ENCODE peak calls at places on chromosome 19, in five cellular contexts. T, N, P, R and Z are unnamed samples.

GRCh38 chr19:49103331-49104085 is 10.7 kb upstream of the LIN7B start:
- DNase-seq in T (no peak), N (no peak), P (no peak), R (no peak), Z (no peak)

GRCh38 chr19:3783660-3784584 is 2.3 kb downstream of the MATK start:
- DNase-seq in T (peak), N (no peak), P (no peak), R (no peak), Z (no peak)

GRCh38 chr19:2607712-2608601 is 94.5 kb downstream of the GNG7 start:
- DNase-seq in T (no peak), N (peak), P (no peak), R (no peak), Z (no peak)

GRCh38 chr19:15299568-15300409 is 32.5 kb downstream of the BRD4 start:
- DNase-seq in T (no peak), N (no peak), P (no peak), R (peak), Z (peak)

GRCh38 chr19:46911456-46911855 is 50.7 kb downstream of the ARHGAP35 start:
- DNase-seq in T (no peak), N (no peak), P (no peak), R (peak), Z (no peak)

GRCh38 chr19:50315773-50316448 is 13.3 kb downstream of the KCNC3 start:
- DNase-seq in T (no peak), N (no peak), P (no peak), R (no peak), Z (peak)

GRCh38 chr19:51024924-51025323 is 1.5 kb downstream of the KLK11 start:
- DNase-seq in T (no peak), N (no peak), P (no peak), R (no peak), Z (no peak)

GRCh38 chr19:15337202-15337601 is 4.9 kb upstream of the BRD4 start:
- DNase-seq in T (peak), N (no peak), P (no peak), R (peak), Z (peak)

GRCh38 chr19:1469936-1470863 is 8.8 kb downstream of the C19orf25 start:
- DNase-seq in T (peak), N (peak), P (no peak), R (peak), Z (no peak)

GRCh38 chr19:42246143-42246868 is 3.9 kb upstream of the GSK3A start:
- DNase-seq in T (peak), N (no peak), P (peak), R (peak), Z (peak)

GRCh38 chr19:50003810-50004419 is 21.3 kb downstream of the VRK3 start:
- DNase-seq in T (peak), N (no peak), P (peak), R (peak), Z (peak)

GRCh38 chr19:49150106-49150943 is 4.9 kb downstream of the HRC start:
- DNase-seq in T (peak), N (peak), P (peak), R (peak), Z (peak)

GRCh38 chr19:1853295-1854031 is 5.2 kb upstream of the REXO1 start:
- DNase-seq in T (peak), N (peak), P (peak), R (peak), Z (peak)

GRCh38 chr19:42193706-42194105 is 23.8 kb downstream of the DEDD2 start:
- DNase-seq in T (peak), N (no peak), P (no peak), R (no peak), Z (no peak)

GRCh38 chr19:55188620-55189019 is 8.5 kb upstream of the SYT5 start:
- DNase-seq in T (no peak), N (no peak), P (no peak), R (no peak), Z (no peak)

GRCh38 chr19:15445807-15446376 is 3.9 kb downstream of the WIZ start:
- DNase-seq in T (no peak), N (no peak), P (peak), R (no peak), Z (no peak)

GRCh38 chr19:54420383-54421168 is 5.3 kb downstream of the TTYH1 start:
- DNase-seq in T (no peak), N (no peak), P (no peak), R (no peak), Z (no peak)

GRCh38 chr19:10019246-10019645 is 6.0 kb downstream of the RDH8 start:
- DNase-seq in T (no peak), N (no peak), P (no peak), R (no peak), Z (peak)

GRCh38 chr19:30896551-30896950 is 452.7 kb downstream of the TSHZ3 start:
- DNase-seq in T (no peak), N (no peak), P (no peak), R (no peak), Z (no peak)

GRCh38 chr19:8209111-8209964 is at the start of gene CERS4:
- DNase-seq in T (peak), N (peak), P (peak), R (no peak), Z (no peak)

GRCh38 chr19:7870571-7871279 is 3.5 kb downstream of the PRR36 start:
- DNase-seq in T (peak), N (no peak), P (no peak), R (no peak), Z (peak)

GRCh38 chr19:17220207-17220758 is 5.1 kb downstream of the USE1 start:
- DNase-seq in T (peak), N (no peak), P (peak), R (peak), Z (no peak)

GRCh38 chr19:5534787-5535586 is 32.8 kb downstream of the TINCR start:
- DNase-seq in T (peak), N (no peak), P (no peak), R (no peak), Z (no peak)
- TF ChIP-seq CTCF in T (peak), N (no peak), P (no peak), R (peak), Z (peak)

GRCh38 chr19:40398417-40399056 is 8.6 kb upstream of the HIPK4 start:
- DNase-seq in T (no peak), N (no peak), P (no peak), R (no peak), Z (no peak)

GRCh38 chr19:40400521-40400920 is 10.5 kb upstream of the HIPK4 start:
- DNase-seq in T (no peak), N (no peak), P (no peak), R (peak), Z (no peak)

GRCh38 chr19:40407714-40408600 is 5.2 kb downstream of the PRX start:
- DNase-seq in T (no peak), N (no peak), P (no peak), R (no peak), Z (no peak)

GRCh38 chr19:40397568-40397906 is 7.6 kb upstream of the HIPK4 start:
- DNase-seq in T (no peak), N (no peak), P (no peak), R (no peak), Z (no peak)

DNA sequence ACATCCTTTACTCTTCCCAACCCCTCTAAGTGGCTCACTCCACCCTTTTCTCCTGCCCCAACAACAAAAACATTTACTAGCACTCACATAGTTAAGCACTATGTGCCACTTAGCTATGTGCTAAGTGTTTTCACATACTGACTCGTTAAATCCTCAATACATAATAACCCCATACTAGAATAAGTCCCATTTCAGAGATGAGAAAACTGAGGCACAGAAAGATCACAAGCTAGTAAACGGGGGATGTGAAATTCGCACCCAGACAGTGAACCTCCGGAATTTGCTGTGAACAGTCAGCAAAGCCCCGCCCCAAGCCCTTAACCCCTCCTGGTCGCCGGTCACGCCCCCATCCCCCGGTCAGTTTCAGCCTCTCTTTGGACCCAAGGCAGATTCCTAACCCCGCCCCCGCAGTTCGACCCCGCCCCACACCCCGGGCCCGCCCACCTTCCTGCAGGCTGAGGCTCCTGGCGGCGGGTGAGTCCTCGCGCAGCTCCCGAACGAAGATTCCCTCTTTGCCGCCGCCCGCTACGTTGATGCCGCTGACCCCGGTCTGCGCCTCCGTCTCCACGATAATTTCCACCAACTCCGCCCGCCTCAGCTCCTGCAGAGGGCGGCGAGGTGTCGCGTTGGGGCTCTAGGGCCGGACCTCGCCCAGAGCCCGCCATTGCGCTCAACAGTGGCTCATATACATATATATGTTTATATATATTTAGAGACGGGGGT is 9.8 kb downstream of the PRX start:
- DNase-seq in T (peak), N (peak), P (peak), R (peak), Z (peak)
- TF ChIP-seq CTCF in T (no peak), N (no peak), P (no peak), R (no peak), Z (peak)

GRCh38 chr19:44904426-44904994 is 1.1 kb upstream of the APOE start:
- DNase-seq in T (no peak), N (no peak), P (no peak), R (no peak), Z (no peak)
- TF ChIP-seq CTCF in T (peak), N (no peak), P (no peak), R (peak), Z (peak)

DNA sequence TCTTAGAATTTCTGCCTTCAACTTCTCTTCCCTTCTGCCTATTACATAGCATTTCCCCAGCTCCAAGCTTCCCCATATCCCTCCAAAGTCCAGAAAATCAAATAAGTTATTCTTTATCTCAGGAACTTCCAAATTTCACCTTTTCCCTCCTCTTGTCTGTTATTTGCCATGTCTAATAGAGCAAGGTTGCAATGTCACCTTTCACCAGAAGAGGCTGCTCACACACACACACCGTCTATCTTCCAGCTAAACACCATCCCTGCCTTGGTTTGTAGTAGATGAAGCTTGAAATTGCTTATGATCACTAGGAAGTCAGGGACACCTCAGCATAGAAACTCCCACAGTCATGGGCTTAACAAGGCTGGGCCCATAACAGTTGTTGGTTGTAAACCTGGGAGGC is 48.4 kb downstream of the ZNRF4 start:
- DNase-seq in T (peak), N (no peak), P (no peak), R (no peak), Z (no peak)
- TF ChIP-seq CTCF in T (no peak), N (no peak), P (no peak), R (no peak), Z (peak)

GRCh38 chr19:40217027-40217810 is 965 bp downstream of the TTC9B start:
- DNase-seq in T (peak), N (no peak), P (no peak), R (no peak), Z (no peak)
- TF ChIP-seq CTCF in T (peak), N (no peak), P (peak), R (peak), Z (peak)

DNA sequence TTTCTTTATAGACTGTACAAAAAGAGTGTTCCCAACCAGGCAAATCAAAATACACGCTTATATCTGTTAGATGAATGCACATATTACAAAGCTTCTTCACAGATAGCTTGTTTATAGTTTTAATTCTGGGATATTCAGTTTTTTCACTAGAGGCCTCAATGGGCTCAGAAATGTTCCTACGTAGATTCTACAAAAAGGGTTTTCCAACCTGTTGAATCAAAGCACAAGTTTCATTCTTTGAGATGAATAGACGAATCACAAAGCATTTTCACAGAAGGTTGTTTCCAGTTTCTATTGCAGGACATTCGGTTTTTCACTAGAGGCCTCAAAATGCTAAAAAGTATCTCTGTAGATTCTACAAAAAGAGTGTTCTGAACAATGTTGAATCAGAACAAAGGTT is 1490.3 kb downstream of the UQCRFS1 start:
- DNase-seq in T (no peak), N (no peak), P (no peak), R (no peak), Z (no peak)
- TF ChIP-seq CTCF in T (no peak), N (no peak), P (no peak), R (no peak), Z (no peak)

GRCh38 chr19:58372311-58373133 is 8.3 kb downstream of the ZNF837 start:
- DNase-seq in T (peak), N (no peak), P (no peak), R (no peak), Z (no peak)
- TF ChIP-seq CTCF in T (peak), N (no peak), P (no peak), R (no peak), Z (peak)

DNA sequence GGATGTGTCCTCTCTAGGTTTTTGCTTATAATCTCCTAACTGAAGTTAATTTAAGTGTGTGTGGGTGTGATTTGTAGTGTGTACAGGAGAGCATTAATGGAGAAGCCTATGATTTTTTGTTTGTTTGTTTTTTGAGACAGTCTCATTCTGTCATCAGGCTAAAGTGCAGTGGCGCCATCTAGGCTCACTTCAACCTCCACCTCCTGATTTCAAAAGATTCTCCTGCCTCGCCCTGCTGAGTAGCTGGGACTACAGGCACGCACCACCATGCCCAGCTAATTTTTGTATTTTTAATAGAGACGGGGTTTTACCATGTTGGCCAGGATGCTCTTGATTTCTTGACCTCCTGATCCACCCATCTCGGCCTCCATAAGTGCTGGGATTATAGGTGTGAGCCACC is 20.6 kb downstream of the ZNF701 start:
- DNase-seq in T (no peak), N (no peak), P (no peak), R (no peak), Z (no peak)
- TF ChIP-seq CTCF in T (peak), N (no peak), P (no peak), R (no peak), Z (peak)

GRCh38 chr19:38473201-38473600 is 39.7 kb downstream of the RYR1 start:
- DNase-seq in T (no peak), N (no peak), P (no peak), R (no peak), Z (no peak)

GRCh38 chr19:38475176-38475575 is 41.7 kb downstream of the RYR1 start:
- DNase-seq in T (no peak), N (no peak), P (no peak), R (no peak), Z (no peak)

GRCh38 chr19:38483016-38483630 is 49.6 kb downstream of the RYR1 start:
- DNase-seq in T (no peak), N (no peak), P (no peak), R (no peak), Z (no peak)

GRCh38 chr19:38482496-38482895 is 49.0 kb downstream of the RYR1 start:
- DNase-seq in T (no peak), N (no peak), P (no peak), R (no peak), Z (no peak)

GRCh38 chr19:38478273-38478971 is 44.9 kb downstream of the RYR1 start:
- DNase-seq in T (peak), N (no peak), P (no peak), R (no peak), Z (no peak)
- TF ChIP-seq CTCF in T (peak), N (no peak), P (no peak), R (peak), Z (peak)